ENCODE peak calls at places on chromosome X, in seven cellular contexts. P is uterus; N is tibial artery; I is neural crest cell; T is CD8-positive, alpha-beta T cell; Y is MCF 10A; W is glutamatergic neuron. B is an unnamed sample.
A peak's percentile ranks its signal among the peaks of the same experiment; 100 is the strongest.

GRCh38 chrX:13463608-13464007 is 105.8 kb upstream of the EGFL6 start:
- DNase-seq in P (peak; percentile 78), N (peak; percentile 54), I (no peak), T (no peak), Y (peak; percentile 69), W (peak; percentile 24), B (peak; percentile 5)

GRCh38 chrX:53684415-53685192 is 1.9 kb downstream of the HUWE1 start:
- DNase-seq in P (no peak), N (no peak), I (no peak), T (no peak), Y (peak; percentile 8), W (peak; percentile 87), B (peak; percentile 83)

GRCh38 chrX:6074532-6074931 is 154.1 kb downstream of the NLGN4X start:
- DNase-seq in P (no peak), N (no peak), I (no peak), T (no peak), Y (no peak), W (no peak), B (no peak)

GRCh38 chrX:4263005-4263404 is 549.6 kb upstream of the PRKX start:
- DNase-seq in P (no peak), N (no peak), I (no peak), T (no peak), Y (no peak), W (no peak), B (no peak)

GRCh38 chrX:86051741-86052140 is 4.4 kb upstream of the CHM start:
- DNase-seq in P (no peak), N (no peak), I (no peak), T (no peak), Y (no peak), W (no peak), B (no peak)

GRCh38 chrX:119516157-119516702 is 48.0 kb downstream of the SLC25A5 start:
- DNase-seq in P (peak; percentile 15), N (no peak), I (peak; percentile 20), T (peak; percentile 62), Y (peak; percentile 69), W (no peak), B (peak; percentile 26)

GRCh38 chrX:150202641-150203248 is 160.4 kb upstream of the MAMLD1 start:
- DNase-seq in P (no peak), N (peak; percentile 23), I (no peak), T (no peak), Y (peak; percentile 92), W (no peak), B (no peak)

GRCh38 chrX:83469551-83469950 is 38.5 kb upstream of the POU3F4 start:
- DNase-seq in P (no peak), N (no peak), I (peak; percentile 22), T (no peak), Y (peak; percentile 59), W (peak; percentile 33), B (peak; percentile 29)

GRCh38 chrX:10158279-10158939 is 1.6 kb downstream of the CLCN4 start:
- DNase-seq in P (no peak), N (no peak), I (peak; percentile 30), T (no peak), Y (peak; percentile 29), W (peak; percentile 84), B (peak; percentile 61)

GRCh38 chrX:12814434-12814833 is 23.2 kb downstream of the PRPS2 start:
- DNase-seq in P (no peak), N (peak; percentile 22), I (peak; percentile 28), T (no peak), Y (peak; percentile 64), W (peak; percentile 43), B (peak; percentile 27)

GRCh38 chrX:110082156-110082555 is 79.2 kb downstream of the TMEM164 start:
- DNase-seq in P (no peak), N (no peak), I (no peak), T (no peak), Y (peak; percentile 77), W (no peak), B (no peak)

GRCh38 chrX:77505227-77505626 is 58.0 kb downstream of the FGF16 start:
- DNase-seq in P (no peak), N (no peak), I (no peak), T (no peak), Y (peak; percentile 42), W (no peak), B (no peak)

GRCh38 chrX:107563851-107564250 is 64.5 kb upstream of the PRPS1 start:
- DNase-seq in P (no peak), N (no peak), I (no peak), T (no peak), Y (no peak), W (no peak), B (no peak)

GRCh38 chrX:131650637-131651410 is 107.0 kb downstream of the OR13H1 start:
- DNase-seq in P (no peak), N (no peak), I (no peak), T (no peak), Y (no peak), W (no peak), B (no peak)

GRCh38 chrX:130539721-130540321 is 138.0 kb downstream of the RBMX2 start:
- DNase-seq in P (peak; percentile 22), N (peak; percentile 22), I (peak; percentile 57), T (no peak), Y (peak; percentile 66), W (peak; percentile 45), B (peak; percentile 61)

GRCh38 chrX:37959212-37960021 is 46.9 kb upstream of the SYTL5 start:
- DNase-seq in P (no peak), N (no peak), I (no peak), T (no peak), Y (no peak), W (no peak), B (no peak)

GRCh38 chrX:31266172-31267076 is 194.6 kb upstream of the FTHL17 start:
- DNase-seq in P (peak; percentile 25), N (peak; percentile 21), I (peak; percentile 18), T (no peak), Y (peak; percentile 53), W (peak; percentile 40), B (peak; percentile 68)

GRCh38 chrX:44873415-44874270 is 655 bp downstream of the KDM6A start:
- DNase-seq in P (peak; percentile 53), N (peak; percentile 43), I (peak; percentile 15), T (peak; percentile 76), Y (peak; percentile 65), W (peak; percentile 35), B (peak; percentile 53)

GRCh38 chrX:38045697-38046096 is 39.3 kb downstream of the SYTL5 start:
- DNase-seq in P (peak; percentile 28), N (no peak), I (no peak), T (no peak), Y (no peak), W (no peak), B (no peak)

GRCh38 chrX:12950851-12951589 is 23.9 kb upstream of the TMSB4X start:
- DNase-seq in P (no peak), N (no peak), I (peak; percentile 40), T (peak; percentile 82), Y (peak; percentile 55), W (peak; percentile 61), B (peak; percentile 58)

GRCh38 chrX:25527596-25527995 is 511.8 kb upstream of the ARX start:
- DNase-seq in P (no peak), N (no peak), I (no peak), T (no peak), Y (no peak), W (no peak), B (no peak)

GRCh38 chrX:132876933-132877332 is 81.5 kb downstream of the HS6ST2 start:
- DNase-seq in P (no peak), N (no peak), I (no peak), T (no peak), Y (no peak), W (no peak), B (no peak)

GRCh38 chrX:1009771-1010170 is 202.7 kb downstream of the CRLF2 start:
- DNase-seq in P (no peak), N (no peak), I (no peak), T (no peak), Y (no peak), W (no peak), B (peak; percentile 12)

GRCh38 chrX:38965883-38966282 is 164.6 kb downstream of the MID1IP1 start:
- DNase-seq in P (no peak), N (no peak), I (no peak), T (no peak), Y (no peak), W (no peak), B (no peak)

DNA sequence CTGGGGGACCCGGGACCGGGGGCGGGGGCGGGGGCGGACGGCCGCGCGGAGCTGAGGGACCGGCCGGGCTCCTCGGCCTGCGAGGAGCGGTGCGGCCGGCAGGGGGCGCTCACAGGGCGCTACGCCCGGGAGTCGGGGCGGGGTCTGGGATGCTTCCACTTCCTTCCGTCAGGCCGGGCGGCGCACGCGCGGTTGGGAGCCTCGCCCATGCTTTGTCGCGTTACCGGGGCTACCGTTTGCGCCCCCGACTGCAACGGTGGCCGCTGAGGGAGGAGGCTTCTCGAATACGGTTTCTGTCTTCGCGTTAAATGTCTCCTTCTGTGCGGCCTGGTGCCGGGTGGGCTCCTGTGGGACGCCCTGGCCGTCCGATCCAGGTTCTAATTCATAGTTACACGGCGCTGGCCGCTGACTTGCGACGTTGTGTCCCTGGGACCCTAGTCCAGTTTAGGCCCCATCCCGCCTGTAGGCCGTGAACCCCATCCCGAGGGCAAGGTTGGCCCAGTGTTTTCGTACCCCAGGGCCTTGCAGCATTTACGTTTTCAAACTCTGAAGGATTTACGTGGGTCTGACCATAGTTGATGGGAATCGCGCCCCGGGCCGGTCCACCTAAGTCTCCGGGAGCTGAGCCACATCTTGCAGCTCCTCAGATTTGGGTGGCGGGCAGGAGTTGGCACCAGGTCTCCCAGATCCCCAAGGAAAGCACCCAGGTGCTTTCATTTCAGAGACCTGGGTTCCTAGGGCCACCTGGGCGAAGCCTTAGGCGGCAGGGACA is 549 bp downstream of the MSL3 start:
- DNase-seq in P (peak; percentile 85), N (peak; percentile 78), I (peak; percentile 74), T (peak; percentile 91), Y (peak; percentile 72), W (peak; percentile 90), B (peak; percentile 89)
- TF ChIP-seq CTCF in P (peak; percentile 55), N (peak; percentile 80), I (peak; percentile 80), T (peak; percentile 62), Y (peak; percentile 71), W (peak; percentile 85), B (peak; percentile 56)

GRCh38 chrX:55206152-55206941 is 13.8 kb upstream of the PAGE5 start:
- DNase-seq in P (no peak), N (no peak), I (no peak), T (no peak), Y (no peak), W (no peak), B (no peak)

GRCh38 chrX:55210931-55211677 is 9.0 kb upstream of the PAGE5 start:
- DNase-seq in P (no peak), N (no peak), I (no peak), T (no peak), Y (no peak), W (no peak), B (no peak)
- TF ChIP-seq CTCF in P (no peak), N (no peak), I (no peak), T (no peak), Y (no peak), W (no peak), B (no peak)

DNA sequence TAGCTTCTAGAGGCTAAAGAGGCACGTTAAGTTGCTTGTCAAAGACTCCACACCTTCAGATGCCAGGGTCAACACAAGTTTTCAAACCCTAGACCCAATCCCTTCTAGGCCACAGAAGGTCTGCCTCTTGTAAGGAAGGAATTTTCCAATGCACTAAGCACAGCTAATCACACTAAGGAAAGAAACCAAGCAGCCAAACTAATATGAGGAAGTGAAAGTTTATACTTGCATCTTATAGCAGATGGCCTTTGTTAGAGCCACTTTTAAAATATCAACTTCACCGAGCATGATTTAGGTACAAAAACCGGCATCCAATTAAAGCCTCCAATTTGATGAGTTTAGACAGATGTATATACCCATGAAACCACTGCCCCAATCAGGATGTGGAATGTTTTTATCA is 9.9 kb downstream of the FHL1 start:
- DNase-seq in P (no peak), N (no peak), I (no peak), T (no peak), Y (no peak), W (no peak), B (no peak)
- TF ChIP-seq CTCF in P (no peak), N (no peak), I (no peak), T (no peak), Y (no peak), W (no peak), B (no peak)

GRCh38 chrX:41923257-41923924 is at the start of gene CASK:
- DNase-seq in P (peak; percentile 91), N (peak; percentile 88), I (peak; percentile 75), T (peak; percentile 92), Y (peak; percentile 87), W (peak; percentile 94), B (peak; percentile 92)
- TF ChIP-seq CTCF in P (no peak), N (no peak), I (no peak), T (no peak), Y (no peak), W (no peak), B (no peak)

B was measured in nephron progenitor cell.